ENCODE peak calls at places on chromosomes 16 and 17, in ten cellular contexts. One of them, this sample, is unnamed.

GRCh38 chr17:70317416-70317815 is 148.1 kb downstream of the KCNJ2 start:
- DNase-seq in stomach: no peak
- DNase-seq in CD8-positive, alpha-beta T cell: no peak
- DNase-seq in PC-3: no peak
- DNase-seq in hepatocyte: no peak
- DNase-seq in colonic mucosa: no peak
- DNase-seq in ovary: no peak
- DNase-seq in neural progenitor cell: no peak
- DNase-seq in AG04450: no peak
- DNase-seq in GM23338: no peak
- DNase-seq in this sample: no peak

GRCh38 chr17:7716901-7717755 is at the start of gene DNAH2:
- DNase-seq in stomach: peak
- DNase-seq in CD8-positive, alpha-beta T cell: no peak
- DNase-seq in PC-3: peak
- DNase-seq in hepatocyte: peak
- DNase-seq in colonic mucosa: peak
- DNase-seq in ovary: peak
- DNase-seq in neural progenitor cell: peak
- DNase-seq in AG04450: peak
- DNase-seq in GM23338: peak
- DNase-seq in this sample: peak

GRCh38 chr17:47203984-47204721 is 5.0 kb upstream of the MYL4 start:
- DNase-seq in stomach: no peak
- DNase-seq in CD8-positive, alpha-beta T cell: peak
- DNase-seq in PC-3: no peak
- DNase-seq in hepatocyte: no peak
- DNase-seq in colonic mucosa: no peak
- DNase-seq in ovary: no peak
- DNase-seq in neural progenitor cell: no peak
- DNase-seq in AG04450: no peak
- DNase-seq in GM23338: no peak
- DNase-seq in this sample: no peak

GRCh38 chr17:64403881-64404460 is 13.3 kb upstream of the PECAM1 start:
- DNase-seq in stomach: no peak
- DNase-seq in CD8-positive, alpha-beta T cell: no peak
- DNase-seq in PC-3: no peak
- DNase-seq in hepatocyte: no peak
- DNase-seq in colonic mucosa: no peak
- DNase-seq in ovary: no peak
- DNase-seq in neural progenitor cell: no peak
- DNase-seq in AG04450: no peak
- DNase-seq in GM23338: no peak
- DNase-seq in this sample: no peak

GRCh38 chr17:8702996-8703395 is 41.6 kb downstream of the CCDC42 start:
- DNase-seq in stomach: no peak
- DNase-seq in CD8-positive, alpha-beta T cell: no peak
- DNase-seq in PC-3: no peak
- DNase-seq in hepatocyte: no peak
- DNase-seq in colonic mucosa: no peak
- DNase-seq in ovary: no peak
- DNase-seq in neural progenitor cell: no peak
- DNase-seq in AG04450: no peak
- DNase-seq in GM23338: no peak
- DNase-seq in this sample: no peak

GRCh38 chr17:31582151-31582907 is 190.9 kb downstream of the RAB11FIP4 start:
- DNase-seq in stomach: peak
- DNase-seq in CD8-positive, alpha-beta T cell: no peak
- DNase-seq in PC-3: no peak
- DNase-seq in hepatocyte: no peak
- DNase-seq in colonic mucosa: peak
- DNase-seq in ovary: peak
- DNase-seq in neural progenitor cell: no peak
- DNase-seq in AG04450: no peak
- DNase-seq in GM23338: no peak
- DNase-seq in this sample: peak

GRCh38 chr17:5492970-5493369 is 6.6 kb downstream of the MIS12 start:
- DNase-seq in stomach: no peak
- DNase-seq in CD8-positive, alpha-beta T cell: no peak
- DNase-seq in PC-3: no peak
- DNase-seq in hepatocyte: no peak
- DNase-seq in colonic mucosa: no peak
- DNase-seq in ovary: no peak
- DNase-seq in neural progenitor cell: no peak
- DNase-seq in AG04450: no peak
- DNase-seq in GM23338: no peak
- DNase-seq in this sample: no peak

GRCh38 chr16:14249291-14250032 is 178.3 kb downstream of the MRTFB start:
- DNase-seq in stomach: peak
- DNase-seq in CD8-positive, alpha-beta T cell: peak
- DNase-seq in PC-3: peak
- DNase-seq in hepatocyte: peak
- DNase-seq in colonic mucosa: peak
- DNase-seq in ovary: peak
- DNase-seq in neural progenitor cell: peak
- DNase-seq in AG04450: no peak
- DNase-seq in GM23338: peak
- DNase-seq in this sample: peak

GRCh38 chr17:313231-313630 is 39.4 kb downstream of the RPH3AL start:
- DNase-seq in stomach: no peak
- DNase-seq in CD8-positive, alpha-beta T cell: no peak
- DNase-seq in PC-3: no peak
- DNase-seq in hepatocyte: no peak
- DNase-seq in colonic mucosa: no peak
- DNase-seq in ovary: no peak
- DNase-seq in neural progenitor cell: no peak
- DNase-seq in AG04450: no peak
- DNase-seq in GM23338: no peak
- DNase-seq in this sample: no peak

GRCh38 chr16:78102122-78102660 is 2.7 kb downstream of the WWOX start:
- DNase-seq in stomach: no peak
- DNase-seq in CD8-positive, alpha-beta T cell: no peak
- DNase-seq in PC-3: no peak
- DNase-seq in hepatocyte: no peak
- DNase-seq in colonic mucosa: no peak
- DNase-seq in ovary: no peak
- DNase-seq in neural progenitor cell: no peak
- DNase-seq in AG04450: no peak
- DNase-seq in GM23338: no peak
- DNase-seq in this sample: no peak

GRCh38 chr17:32936894-32937500 is 9.0 kb downstream of the TMEM98 start:
- DNase-seq in stomach: peak
- DNase-seq in CD8-positive, alpha-beta T cell: peak
- DNase-seq in PC-3: peak
- DNase-seq in hepatocyte: peak
- DNase-seq in colonic mucosa: peak
- DNase-seq in ovary: peak
- DNase-seq in neural progenitor cell: peak
- DNase-seq in AG04450: peak
- DNase-seq in GM23338: peak
- DNase-seq in this sample: peak

GRCh38 chr17:81445642-81446500 is 50.6 kb downstream of the BAHCC1 start:
- DNase-seq in stomach: no peak
- DNase-seq in CD8-positive, alpha-beta T cell: no peak
- DNase-seq in PC-3: no peak
- DNase-seq in hepatocyte: no peak
- DNase-seq in colonic mucosa: no peak
- DNase-seq in ovary: no peak
- DNase-seq in neural progenitor cell: no peak
- DNase-seq in AG04450: no peak
- DNase-seq in GM23338: peak
- DNase-seq in this sample: no peak
- TF ChIP-seq CTCF in stomach: no peak
- TF ChIP-seq CTCF in CD8-positive, alpha-beta T cell: no peak
- TF ChIP-seq CTCF in PC-3: peak
- TF ChIP-seq CTCF in hepatocyte: no peak
- TF ChIP-seq CTCF in colonic mucosa: no peak
- TF ChIP-seq CTCF in ovary: no peak
- TF ChIP-seq CTCF in neural progenitor cell: no peak
- TF ChIP-seq CTCF in AG04450: no peak
- TF ChIP-seq CTCF in GM23338: peak
- TF ChIP-seq CTCF in this sample: no peak

GRCh38 chr17:2337152-2337810 is at the start of gene SGSM2:
- DNase-seq in stomach: peak
- DNase-seq in CD8-positive, alpha-beta T cell: peak
- DNase-seq in PC-3: peak
- DNase-seq in hepatocyte: peak
- DNase-seq in colonic mucosa: peak
- DNase-seq in ovary: peak
- DNase-seq in neural progenitor cell: peak
- DNase-seq in AG04450: no peak
- DNase-seq in GM23338: peak
- DNase-seq in this sample: peak

GRCh38 chr17:2331303-2331702 is 5.0 kb downstream of the TSR1 start:
- DNase-seq in stomach: no peak
- DNase-seq in CD8-positive, alpha-beta T cell: no peak
- DNase-seq in PC-3: no peak
- DNase-seq in hepatocyte: no peak
- DNase-seq in colonic mucosa: no peak
- DNase-seq in ovary: no peak
- DNase-seq in neural progenitor cell: no peak
- DNase-seq in AG04450: no peak
- DNase-seq in GM23338: no peak
- DNase-seq in this sample: no peak

GRCh38 chr17:2337811-2338657 is 733 bp downstream of the SGSM2 start:
- DNase-seq in stomach: peak
- DNase-seq in CD8-positive, alpha-beta T cell: peak
- DNase-seq in PC-3: peak
- DNase-seq in hepatocyte: peak
- DNase-seq in colonic mucosa: peak
- DNase-seq in ovary: peak
- DNase-seq in neural progenitor cell: peak
- DNase-seq in AG04450: no peak
- DNase-seq in GM23338: peak
- DNase-seq in this sample: peak

GRCh38 chr17:2336215-2337151 is at the start of gene TSR1:
- DNase-seq in stomach: peak
- DNase-seq in CD8-positive, alpha-beta T cell: peak
- DNase-seq in PC-3: peak
- DNase-seq in hepatocyte: peak
- DNase-seq in colonic mucosa: peak
- DNase-seq in ovary: peak
- DNase-seq in neural progenitor cell: peak
- DNase-seq in AG04450: peak
- DNase-seq in GM23338: peak
- DNase-seq in this sample: peak

DNA sequence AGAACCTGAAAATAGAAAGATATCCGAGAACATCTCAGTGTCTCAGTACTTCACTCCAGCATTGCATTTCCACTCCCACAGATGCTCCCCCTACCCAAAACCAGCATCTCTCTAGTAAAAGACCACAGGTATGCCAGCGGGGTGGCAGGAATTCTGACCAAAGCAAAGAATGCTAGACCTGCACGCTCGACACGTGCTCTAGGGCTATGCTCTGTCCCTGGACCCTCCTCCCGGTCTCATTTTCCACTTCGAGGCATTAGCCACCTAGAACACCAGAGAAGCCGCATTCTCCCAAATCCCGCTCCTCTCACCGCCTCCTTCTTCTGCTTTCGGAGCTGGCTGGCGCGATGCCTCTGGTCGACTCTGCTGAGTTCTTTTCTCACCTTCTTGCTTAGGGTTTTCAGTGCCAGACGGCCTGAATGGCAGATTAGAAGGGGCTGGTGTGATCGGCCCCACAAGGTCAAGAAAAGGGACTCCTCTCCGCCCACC is 487 bp downstream of the TSR1 start:
- DNase-seq in stomach: no peak
- DNase-seq in CD8-positive, alpha-beta T cell: no peak
- DNase-seq in PC-3: no peak
- DNase-seq in hepatocyte: peak
- DNase-seq in colonic mucosa: peak
- DNase-seq in ovary: no peak
- DNase-seq in neural progenitor cell: peak
- DNase-seq in AG04450: no peak
- DNase-seq in GM23338: peak
- DNase-seq in this sample: no peak
- H3K27ac ChIP-seq in stomach: peak
- H3K27ac ChIP-seq in CD8-positive, alpha-beta T cell: peak
- H3K27ac ChIP-seq in PC-3: peak
- H3K27ac ChIP-seq in hepatocyte: peak
- H3K27ac ChIP-seq in colonic mucosa: no peak
- H3K27ac ChIP-seq in ovary: peak
- H3K27ac ChIP-seq in neural progenitor cell: no peak
- H3K27ac ChIP-seq in AG04450: peak
- H3K27ac ChIP-seq in GM23338: peak
- H3K27ac ChIP-seq in this sample: peak

DNA sequence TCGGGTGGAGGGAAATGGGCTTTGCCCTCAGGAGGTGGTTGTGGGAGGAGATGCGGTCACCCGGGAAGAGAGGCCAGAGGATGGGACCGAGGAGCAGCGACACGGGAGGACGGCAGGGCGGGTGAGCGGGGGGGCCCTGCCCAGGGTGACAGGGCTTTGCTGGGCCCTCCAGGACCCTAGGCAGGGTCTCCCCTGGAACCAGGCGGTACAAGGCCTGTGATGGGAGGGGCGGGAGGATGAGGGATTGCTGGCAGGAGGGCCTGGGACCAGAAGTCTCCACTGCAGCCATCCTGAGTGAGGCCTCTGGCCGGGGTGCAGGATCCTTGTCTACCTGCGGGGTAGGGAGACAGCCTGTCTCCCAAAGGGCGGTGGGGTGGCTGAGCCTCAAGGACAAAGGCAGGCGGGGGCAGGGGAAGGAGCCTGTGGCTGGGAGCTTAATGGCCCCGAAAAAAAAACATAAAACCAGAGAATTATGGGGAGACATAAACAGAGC is 66.9 kb downstream of the SREBF1 start:
- DNase-seq in stomach: no peak
- DNase-seq in CD8-positive, alpha-beta T cell: no peak
- DNase-seq in PC-3: no peak
- DNase-seq in hepatocyte: no peak
- DNase-seq in colonic mucosa: no peak
- DNase-seq in ovary: no peak
- DNase-seq in neural progenitor cell: no peak
- DNase-seq in AG04450: no peak
- DNase-seq in GM23338: no peak
- DNase-seq in this sample: no peak
- H3K4me3 ChIP-seq in stomach: no peak
- H3K4me3 ChIP-seq in CD8-positive, alpha-beta T cell: no peak
- H3K4me3 ChIP-seq in PC-3: no peak
- H3K4me3 ChIP-seq in hepatocyte: no peak
- H3K4me3 ChIP-seq in colonic mucosa: no peak
- H3K4me3 ChIP-seq in ovary: no peak
- H3K4me3 ChIP-seq in neural progenitor cell: no peak
- H3K4me3 ChIP-seq in AG04450: no peak
- H3K4me3 ChIP-seq in GM23338: no peak
- H3K4me3 ChIP-seq in this sample: no peak

DNA sequence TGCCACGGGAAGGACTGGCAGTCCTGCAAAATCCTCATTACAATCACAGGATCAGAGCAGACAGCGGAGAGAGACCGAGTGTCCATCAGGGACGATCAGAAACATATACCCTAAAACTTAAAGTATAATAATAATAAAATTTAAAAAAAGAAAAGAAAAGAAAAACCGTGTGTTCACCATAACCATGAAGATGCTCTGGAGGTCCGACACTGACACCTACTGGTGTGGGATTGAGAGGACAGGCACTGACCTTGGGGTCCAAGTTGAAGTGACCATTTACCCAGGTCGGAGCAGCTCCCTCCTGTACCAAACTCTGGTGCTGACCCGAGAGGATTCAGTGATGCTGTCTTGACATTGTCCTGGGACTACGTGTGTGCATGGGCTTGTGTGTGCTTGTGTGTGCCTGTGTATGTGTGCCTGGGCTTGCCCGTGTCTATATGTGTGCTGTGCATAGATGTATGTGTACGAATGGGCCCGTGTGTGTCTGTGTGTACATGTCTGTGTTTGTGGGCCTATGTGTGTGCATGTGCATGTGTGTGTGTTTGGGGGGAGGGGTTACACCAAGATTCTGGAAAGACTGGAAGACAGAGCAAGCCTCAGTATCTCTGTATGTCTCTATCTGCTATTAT is 10.0 kb upstream of the CD300LD start:
- DNase-seq in stomach: no peak
- DNase-seq in CD8-positive, alpha-beta T cell: no peak
- DNase-seq in PC-3: peak
- DNase-seq in hepatocyte: peak
- DNase-seq in colonic mucosa: peak
- DNase-seq in ovary: no peak
- DNase-seq in neural progenitor cell: peak
- DNase-seq in AG04450: no peak
- DNase-seq in GM23338: peak
- DNase-seq in this sample: peak
- TF ChIP-seq CTCF in stomach: peak
- TF ChIP-seq CTCF in CD8-positive, alpha-beta T cell: peak
- TF ChIP-seq CTCF in PC-3: peak
- TF ChIP-seq CTCF in hepatocyte: peak
- TF ChIP-seq CTCF in colonic mucosa: peak
- TF ChIP-seq CTCF in ovary: no peak
- TF ChIP-seq CTCF in neural progenitor cell: peak
- TF ChIP-seq CTCF in AG04450: peak
- TF ChIP-seq CTCF in GM23338: peak
- TF ChIP-seq CTCF in this sample: peak

This sample was measured in heart right ventricle.